ENCODE peak calls at places on chromosomes 5 and 9, in eight cellular contexts. P is Panc1; Y is lower lobe of right lung; W is CD8-positive, alpha-beta memory T cell; U is MG63; H is choroid plexus epithelial cell; R is aorta; V is tibial artery. Z is an unnamed sample.

GRCh38 chr5:137203011-137203632 is 296.0 kb downstream of the SPOCK1 start:
- DNase-seq in P (no peak), Y (no peak), W (no peak), U (no peak), H (no peak), R (no peak), V (no peak), Z (no peak)

GRCh38 chr5:139121120-139121519 is 77.0 kb downstream of the SIL1 start:
- DNase-seq in P (no peak), Y (no peak), W (no peak), U (no peak), H (no peak), R (no peak), V (no peak), Z (no peak)

GRCh38 chr9:32589083-32589713 is 16.2 kb upstream of the NDUFB6 start:
- DNase-seq in P (no peak), Y (no peak), W (no peak), U (no peak), H (peak; percentile 81), R (no peak), V (no peak), Z (no peak)

GRCh38 chr5:179874136-179874535 is 15.5 kb upstream of the MRNIP start:
- DNase-seq in P (no peak), Y (no peak), W (no peak), U (no peak), H (no peak), R (no peak), V (no peak), Z (no peak)

GRCh38 chr9:121498487-121499176 is 1.0 kb downstream of the GGTA1 start:
- DNase-seq in P (no peak), Y (peak; percentile 63), W (no peak), U (peak; percentile 46), H (peak; percentile 54), R (no peak), V (peak; percentile 83), Z (no peak)

GRCh38 chr9:33778700-33779351 is 16.5 kb upstream of the PRSS3 start:
- DNase-seq in P (peak; percentile 57), Y (no peak), W (peak; percentile 5), U (no peak), H (peak; percentile 78), R (no peak), V (no peak), Z (peak; percentile 38)

GRCh38 chr9:136690104-136690840 is 3.0 kb upstream of the AGPAT2 start:
- DNase-seq in P (no peak), Y (no peak), W (no peak), U (no peak), H (no peak), R (no peak), V (no peak), Z (no peak)

GRCh38 chr9:129145841-129146292 is 32.2 kb downstream of the IER5L start:
- DNase-seq in P (no peak), Y (no peak), W (no peak), U (peak; percentile 45), H (peak; percentile 98), R (peak; percentile 90), V (no peak), Z (no peak)

GRCh38 chr5:39772307-39772706 is 347.5 kb upstream of the DAB2 start:
- DNase-seq in P (no peak), Y (no peak), W (no peak), U (no peak), H (no peak), R (no peak), V (no peak), Z (no peak)

GRCh38 chr5:115766608-115767007 is 49.9 kb downstream of the CDO1 start:
- DNase-seq in P (no peak), Y (no peak), W (no peak), U (no peak), H (no peak), R (no peak), V (no peak), Z (no peak)

GRCh38 chr9:133641861-133642595 is 5.9 kb downstream of the DBH start:
- DNase-seq in P (no peak), Y (no peak), W (no peak), U (no peak), H (no peak), R (no peak), V (no peak), Z (no peak)

GRCh38 chr5:8773091-8773615 is 772.7 kb downstream of the SEMA5A start:
- DNase-seq in P (no peak), Y (no peak), W (no peak), U (no peak), H (no peak), R (no peak), V (no peak), Z (no peak)

GRCh38 chr9:108551030-108551964 is 304.5 kb downstream of the ACTL7B start:
- DNase-seq in P (peak; percentile 65), Y (no peak), W (no peak), U (peak; percentile 78), H (peak; percentile 87), R (no peak), V (no peak), Z (no peak)

GRCh38 chr5:43203373-43203772 is 11.3 kb downstream of the NIM1K start:
- DNase-seq in P (no peak), Y (no peak), W (no peak), U (peak; percentile 54), H (no peak), R (no peak), V (no peak), Z (no peak)

GRCh38 chr9:95570646-95571045 is 53.9 kb upstream of the PTCH1 start:
- DNase-seq in P (no peak), Y (no peak), W (no peak), U (peak; percentile 70), H (peak; percentile 20), R (no peak), V (no peak), Z (no peak)

GRCh38 chr9:69346596-69347390 is 21.8 kb downstream of the ENTREP1 start:
- DNase-seq in P (no peak), Y (no peak), W (no peak), U (no peak), H (peak; percentile 4), R (no peak), V (no peak), Z (no peak)

GRCh38 chr5:171495122-171495700 is 75.8 kb downstream of the FGF18 start:
- DNase-seq in P (no peak), Y (no peak), W (no peak), U (peak; percentile 62), H (no peak), R (no peak), V (no peak), Z (no peak)

GRCh38 chr9:131290767-131291370 is 1.3 kb downstream of the PLPP7 start:
- DNase-seq in P (no peak), Y (no peak), W (no peak), U (no peak), H (no peak), R (no peak), V (no peak), Z (no peak)
- H3K4me3 ChIP-seq in P (no peak overlapping the region), Y (peak overlapping the region; percentile 51), W (no peak overlapping the region), U (peak overlapping the region; percentile 56), H (no peak overlapping the region), R (no peak overlapping the region), V (peak overlapping the region; percentile 60), Z (no peak overlapping the region)

GRCh38 chr9:92530893-92531292 is 4.9 kb downstream of the ECM2 start:
- DNase-seq in P (no peak), Y (no peak), W (no peak), U (no peak), H (no peak), R (no peak), V (no peak), Z (no peak)
- H3K4me3 ChIP-seq in P (no peak overlapping the region), Y (no peak overlapping the region), W (no peak overlapping the region), U (no peak overlapping the region), H (no peak overlapping the region), R (no peak overlapping the region), V (no peak overlapping the region), Z (no peak overlapping the region)

GRCh38 chr5:181221105-181221791 is 1.8 kb upstream of the TRIM41 start:
- DNase-seq in P (no peak), Y (no peak), W (peak; percentile 59), U (peak; percentile 86), H (no peak), R (no peak), V (no peak), Z (no peak)
- H3K4me3 ChIP-seq in P (peak overlapping the region; percentile 44), Y (peak overlapping the region; percentile 84), W (peak overlapping the region; percentile 85), U (peak overlapping the region; percentile 1), H (no peak overlapping the region), R (no peak overlapping the region), V (no peak overlapping the region), Z (peak overlapping the region; percentile 23)

DNA sequence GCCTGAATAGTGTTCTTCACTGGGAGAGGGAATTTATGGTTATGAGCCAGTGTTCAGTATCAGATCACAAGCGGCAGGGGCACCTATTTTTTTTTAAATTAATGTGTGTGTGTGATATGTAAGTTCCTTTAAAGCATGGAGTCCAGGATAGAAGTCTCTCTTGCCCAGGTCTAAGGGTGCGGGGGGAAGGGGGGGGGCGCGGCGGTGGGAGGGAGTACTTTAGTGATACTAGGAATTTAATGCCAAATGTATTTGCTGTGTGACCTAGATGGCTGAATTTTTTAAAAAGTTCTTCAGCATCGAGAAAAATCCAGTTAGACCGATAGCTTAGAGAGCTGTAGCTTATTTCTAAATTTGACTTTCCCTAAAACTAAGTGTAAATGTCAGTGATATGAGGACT is 1.5 kb upstream of the FCHO2 start:
- DNase-seq in P (no peak), Y (no peak), W (no peak), U (no peak), H (no peak), R (no peak), V (no peak), Z (no peak)
- H3K4me3 ChIP-seq in P (no peak overlapping the region), Y (peak overlapping the region; percentile 76), W (no peak overlapping the region), U (no peak overlapping the region), H (no peak overlapping the region), R (peak overlapping the region; percentile 11), V (no peak overlapping the region), Z (no peak overlapping the region)

DNA sequence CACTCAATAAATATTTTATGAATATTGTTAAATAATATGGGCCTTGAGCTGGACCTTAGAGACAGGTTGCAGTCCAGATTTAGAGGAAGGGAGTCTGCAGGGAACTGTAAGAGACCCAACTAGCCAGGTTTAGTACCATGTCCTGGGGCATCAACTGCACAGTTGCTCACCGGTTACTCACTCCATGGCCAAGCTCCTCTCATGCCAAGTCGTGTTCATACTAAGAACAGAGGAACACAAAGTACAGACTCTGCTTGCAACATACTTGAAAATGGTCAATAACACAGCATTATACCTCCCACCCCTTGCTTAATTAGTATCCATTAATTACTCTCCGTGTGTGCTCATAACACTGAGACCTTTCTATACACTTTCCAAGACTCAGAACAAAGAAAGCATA is 317.6 kb upstream of the PIK3R1 start:
- DNase-seq in P (no peak), Y (no peak), W (no peak), U (no peak), H (no peak), R (no peak), V (no peak), Z (no peak)
- H3K4me3 ChIP-seq in P (no peak overlapping the region), Y (no peak overlapping the region), W (no peak overlapping the region), U (no peak overlapping the region), H (no peak overlapping the region), R (no peak overlapping the region), V (no peak overlapping the region), Z (no peak overlapping the region)

Z was measured in GM12864.